ENCODE peak calls at places on chromosome 16, in nine cellular contexts. J is NCI-H1436; Q is left ventricle myocardium inferior; H is fibroblast of the conjunctiva; Z is skeletal muscle cell; A is head of caudate nucleus; F is stimulated activated CD8-positive, alpha-beta memory T cell treated with anti-CD3 and anti-CD28 coated beads, Interleukin-15, amount 100 ng/mL, for 24 hours; D is body of pancreas; P is stimulated activated naive CD8-positive, alpha-beta T cell treated with anti-CD3 and anti-CD28 coated beads, Interleukin-15, Interleukin-2, amounts not matched to agents 100 U/mL and 50 U/mL, for 24 hours. I is an unnamed sample.

GRCh38 chr16:48137822-48138221 is 18.0 kb downstream of the ABCC12 start:
- DNase-seq in J (no peak), Q (no peak), H (no peak), Z (no peak), A (no peak), F (no peak), D (no peak), P (no peak), I (no peak)

GRCh38 chr16:85621698-85622433 is 8.7 kb downstream of the GSE1 start:
- DNase-seq in J (no peak), Q (no peak), H (no peak), Z (no peak), A (no peak), F (no peak), D (peak; percentile 89), P (no peak), I (no peak)

GRCh38 chr16:86044881-86045600 is 146.1 kb downstream of the IRF8 start:
- DNase-seq in J (no peak), Q (no peak), H (no peak), Z (no peak), A (no peak), F (no peak), D (peak; percentile 54), P (peak; percentile 57), I (no peak)

GRCh38 chr16:1998852-1999801 is 9.4 kb downstream of the SYNGR3 start:
- DNase-seq in J (no peak), Q (no peak), H (no peak), Z (no peak), A (no peak), F (no peak), D (no peak), P (no peak), I (no peak)

GRCh38 chr16:85006639-85007038 is 4.7 kb downstream of the ZDHHC7 start:
- DNase-seq in J (no peak), Q (no peak), H (no peak), Z (no peak), A (no peak), F (no peak), D (no peak), P (no peak), I (no peak)

GRCh38 chr16:47715442-47716054 is 254.4 kb downstream of the PHKB start:
- DNase-seq in J (no peak), Q (no peak), H (no peak), Z (no peak), A (no peak), F (no peak), D (no peak), P (no peak), I (no peak)

GRCh38 chr16:4021070-4021779 is 95.0 kb downstream of the ADCY9 start:
- DNase-seq in J (peak; percentile 78), Q (no peak), H (no peak), Z (no peak), A (no peak), F (no peak), D (peak; percentile 95), P (no peak), I (no peak)

GRCh38 chr16:23006380-23006779 is 142.9 kb downstream of the USP31 start:
- DNase-seq in J (no peak), Q (no peak), H (no peak), Z (no peak), A (no peak), F (no peak), D (no peak), P (no peak), I (no peak)

GRCh38 chr16:69762843-69763556 is 868 bp downstream of the WWP2 start:
- DNase-seq in J (no peak), Q (no peak), H (no peak), Z (no peak), A (no peak), F (no peak), D (no peak), P (no peak), I (peak; percentile 10)

GRCh38 chr16:81544691-81545365 is 100.2 kb downstream of the CMIP start:
- DNase-seq in J (no peak), Q (no peak), H (no peak), Z (no peak), A (no peak), F (no peak), D (no peak), P (no peak), I (no peak)

GRCh38 chr16:54921229-54921824 is 9.3 kb upstream of the IRX5 start:
- DNase-seq in J (peak; percentile 57), Q (no peak), H (no peak), Z (no peak), A (no peak), F (no peak), D (no peak), P (no peak), I (no peak)

GRCh38 chr16:11056090-11056988 is 112.0 kb downstream of the CLEC16A start:
- DNase-seq in J (no peak), Q (no peak), H (peak; percentile 71), Z (no peak), A (no peak), F (no peak), D (no peak), P (no peak), I (no peak)

GRCh38 chr16:65002265-65002664 is 119.6 kb downstream of the CDH11 start:
- DNase-seq in J (no peak), Q (no peak), H (peak; percentile 12), Z (peak; percentile 65), A (no peak), F (no peak), D (no peak), P (no peak), I (no peak)

GRCh38 chr16:86520317-86521210 is 10.2 kb downstream of the FOXF1 start:
- DNase-seq in J (no peak), Q (peak; percentile 21), H (no peak), Z (no peak), A (no peak), F (no peak), D (no peak), P (no peak), I (no peak)

GRCh38 chr16:31706318-31706717 is 167.3 kb upstream of the ZNF267 start:
- DNase-seq in J (no peak), Q (no peak), H (no peak), Z (no peak), A (no peak), F (no peak), D (no peak), P (no peak), I (no peak)

GRCh38 chr16:8103649-8104289 is 486.5 kb downstream of the TMEM114 start:
- DNase-seq in J (no peak), Q (no peak), H (no peak), Z (no peak), A (no peak), F (no peak), D (no peak), P (no peak), I (no peak)

GRCh38 chr16:11560701-11561439 is 25.8 kb downstream of the LITAF start:
- DNase-seq in J (no peak), Q (no peak), H (no peak), Z (no peak), A (no peak), F (no peak), D (peak; percentile 31), P (peak; percentile 58), I (no peak)

GRCh38 chr16:81335669-81336068 is 20.9 kb downstream of the GAN start:
- DNase-seq in J (no peak), Q (no peak), H (no peak), Z (no peak), A (no peak), F (no peak), D (no peak), P (peak; percentile 49), I (no peak)

GRCh38 chr16:15509593-15510520 is 75.5 kb downstream of the BMERB1 start:
- DNase-seq in J (no peak), Q (no peak), H (no peak), Z (no peak), A (no peak), F (no peak), D (no peak), P (peak; percentile 35), I (no peak)

GRCh38 chr16:13262270-13263090 is 361.1 kb downstream of the SHISA9 start:
- DNase-seq in J (no peak), Q (no peak), H (no peak), Z (no peak), A (no peak), F (no peak), D (no peak), P (no peak), I (no peak)

GRCh38 chr16:17346774-17347569 is 123.8 kb downstream of the XYLT1 start:
- DNase-seq in J (no peak), Q (no peak), H (no peak), Z (no peak), A (no peak), F (no peak), D (no peak), P (peak; percentile 51), I (no peak)

GRCh38 chr16:82152641-82153094 is 17.4 kb downstream of the MPHOSPH6 start:
- DNase-seq in J (no peak), Q (no peak), H (no peak), Z (no peak), A (no peak), F (no peak), D (no peak), P (no peak), I (peak; percentile 12)

GRCh38 chr16:54266363-54266955 is 20.1 kb downstream of the IRX3 start:
- DNase-seq in J (no peak), Q (no peak), H (no peak), Z (no peak), A (no peak), F (no peak), D (no peak), P (no peak), I (no peak)

GRCh38 chr16:4709481-4709880 is 16.1 kb downstream of the NUDT16L1 start:
- DNase-seq in J (no peak), Q (no peak), H (no peak), Z (no peak), A (no peak), F (no peak), D (no peak), P (no peak), I (no peak)

GRCh38 chr16:64983983-64984382 is 137.9 kb downstream of the CDH11 start:
- DNase-seq in J (no peak), Q (no peak), H (peak; percentile 74), Z (peak; percentile 90), A (peak; percentile 49), F (no peak), D (peak; percentile 12), P (peak; percentile 6), I (peak; percentile 54)